ENCODE peak calls at places on chromosomes 4 and X, in six cellular contexts. One of them, this sample, is unnamed.
A peak's percentile ranks its signal among the peaks of the same experiment; 100 is the strongest.

GRCh38 chr4:107666134-107666533 is 53.9 kb downstream of the PAPSS1 start:
- ATAC-seq in GM12878: no peak
- ATAC-seq in K562: no peak
- ATAC-seq in upper lobe of left lung: no peak
- ATAC-seq in HepG2: no peak
- ATAC-seq in heart left ventricle: no peak
- ATAC-seq in this sample: no peak

GRCh38 chrX:13467243-13467642 is 102.2 kb upstream of the EGFL6 start:
- ATAC-seq in K562: no peak
- ATAC-seq in heart left ventricle: no peak
- ATAC-seq in upper lobe of left lung: no peak
- ATAC-seq in HepG2: no peak
- ATAC-seq in GM12878: no peak
- ATAC-seq in this sample: no peak

GRCh38 chr4:32841217-32841616 is 2121.0 kb downstream of the PCDH7 start:
- ATAC-seq in K562: no peak
- ATAC-seq in GM12878: no peak
- ATAC-seq in HepG2: peak; percentile 75
- ATAC-seq in upper lobe of left lung: no peak
- ATAC-seq in heart left ventricle: no peak
- ATAC-seq in this sample: no peak

GRCh38 chr4:108116423-108117168 is 52.1 kb downstream of the LEF1 start:
- ATAC-seq in GM12878: peak; percentile 76
- ATAC-seq in heart left ventricle: no peak
- ATAC-seq in K562: no peak
- ATAC-seq in HepG2: no peak
- ATAC-seq in upper lobe of left lung: no peak
- ATAC-seq in this sample: no peak

GRCh38 chr4:13471400-13471799 is 12.7 kb downstream of the RAB28 start:
- ATAC-seq in GM12878: no peak
- ATAC-seq in upper lobe of left lung: no peak
- ATAC-seq in HepG2: no peak
- ATAC-seq in heart left ventricle: peak; percentile 46
- ATAC-seq in K562: no peak
- ATAC-seq in this sample: no peak

GRCh38 chrX:11103751-11104150 is 7.4 kb upstream of the HCCS start:
- ATAC-seq in heart left ventricle: no peak
- ATAC-seq in K562: no peak
- ATAC-seq in HepG2: no peak
- ATAC-seq in GM12878: peak; percentile 56
- ATAC-seq in upper lobe of left lung: no peak
- ATAC-seq in this sample: no peak

GRCh38 chrX:129930941-129931410 is 25.0 kb downstream of the UTP14A start:
- ATAC-seq in upper lobe of left lung: no peak
- ATAC-seq in HepG2: no peak
- ATAC-seq in GM12878: no peak
- ATAC-seq in K562: no peak
- ATAC-seq in heart left ventricle: no peak
- ATAC-seq in this sample: no peak

GRCh38 chr4:1998296-1998695 is 10.5 kb downstream of the NELFA start:
- ATAC-seq in K562: no peak
- ATAC-seq in heart left ventricle: no peak
- ATAC-seq in upper lobe of left lung: no peak
- ATAC-seq in HepG2: no peak
- ATAC-seq in GM12878: no peak
- ATAC-seq in this sample: no peak

GRCh38 chr4:152258391-152258790 is 277.5 kb downstream of the FBXW7 start:
- ATAC-seq in GM12878: no peak
- ATAC-seq in heart left ventricle: no peak
- ATAC-seq in HepG2: no peak
- ATAC-seq in K562: no peak
- ATAC-seq in upper lobe of left lung: no peak
- ATAC-seq in this sample: no peak

GRCh38 chrX:40007746-40008705 is 89.7 kb downstream of the BCOR start:
- ATAC-seq in HepG2: no peak
- ATAC-seq in heart left ventricle: no peak
- ATAC-seq in upper lobe of left lung: no peak
- ATAC-seq in GM12878: no peak
- ATAC-seq in K562: no peak
- ATAC-seq in this sample: no peak

GRCh38 chrX:40005290-40006011 is 92.3 kb downstream of the BCOR start:
- ATAC-seq in GM12878: peak; percentile 17
- ATAC-seq in upper lobe of left lung: peak; percentile 48
- ATAC-seq in K562: no peak
- ATAC-seq in HepG2: no peak
- ATAC-seq in heart left ventricle: peak; percentile 15
- ATAC-seq in this sample: no peak

GRCh38 chrX:40004916-40005289 is 92.9 kb downstream of the BCOR start:
- ATAC-seq in HepG2: no peak
- ATAC-seq in heart left ventricle: no peak
- ATAC-seq in upper lobe of left lung: no peak
- ATAC-seq in GM12878: no peak
- ATAC-seq in K562: no peak
- ATAC-seq in this sample: no peak

GRCh38 chrX:40007136-40007535 is 90.6 kb downstream of the BCOR start:
- ATAC-seq in heart left ventricle: no peak
- ATAC-seq in HepG2: no peak
- ATAC-seq in upper lobe of left lung: no peak
- ATAC-seq in GM12878: no peak
- ATAC-seq in K562: no peak
- ATAC-seq in this sample: no peak

DNA sequence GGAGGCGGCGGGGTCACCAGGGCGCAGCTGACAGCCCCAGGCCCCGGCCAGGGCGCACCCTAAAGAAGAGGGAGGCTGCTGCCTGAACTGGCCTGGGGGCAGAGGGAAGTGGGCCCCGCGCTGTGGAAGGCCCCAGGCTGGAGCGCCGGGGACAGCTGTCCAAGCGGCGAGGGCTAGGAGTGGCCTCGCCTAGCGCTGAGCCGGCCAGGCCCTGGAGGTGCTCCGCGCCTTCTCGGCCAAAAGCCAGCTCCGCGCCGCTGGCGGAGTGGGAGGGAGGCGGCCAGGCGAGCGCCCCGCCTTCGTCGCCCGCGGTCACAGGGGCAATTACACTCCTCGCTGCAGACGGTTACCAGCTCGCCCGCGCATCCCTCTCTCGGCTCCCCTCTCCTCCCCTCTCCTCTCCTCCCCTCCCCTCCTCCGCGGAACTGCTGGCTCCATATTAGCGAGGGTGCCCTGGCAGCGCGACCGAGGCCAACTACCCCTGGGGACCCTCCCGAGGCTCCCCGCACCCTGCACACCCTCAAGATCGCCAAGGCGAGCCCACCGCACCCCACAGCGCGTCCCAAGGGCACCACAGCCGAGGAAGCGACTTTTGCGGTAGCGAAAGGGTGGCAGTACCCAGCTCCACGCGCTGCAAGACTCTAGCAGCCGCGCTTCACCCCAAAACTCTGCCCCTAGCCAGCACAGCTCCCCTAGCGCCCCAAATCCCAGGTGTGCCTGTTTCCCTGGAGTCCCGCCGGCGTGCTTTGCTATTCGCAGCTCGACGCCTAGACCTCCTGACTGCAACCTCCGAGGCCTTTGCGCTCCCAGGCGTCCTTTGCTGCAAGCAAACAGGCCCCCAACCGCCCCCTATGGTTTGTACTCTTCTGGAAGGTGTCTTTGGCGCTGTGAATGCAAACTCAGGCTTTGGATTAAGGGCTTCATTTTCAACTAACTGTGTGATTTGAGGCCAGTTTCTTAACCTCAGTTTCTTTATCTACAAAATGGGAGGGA is 91.4 kb downstream of the BCOR start:
- ATAC-seq in GM12878: peak; percentile 56
- ATAC-seq in upper lobe of left lung: peak; percentile 86
- ATAC-seq in heart left ventricle: peak; percentile 77
- ATAC-seq in K562: no peak
- ATAC-seq in HepG2: no peak
- ATAC-seq in this sample: peak; percentile 50
- TF ChIP-seq POLR2A in GM12878: no peak
- TF ChIP-seq POLR2A in upper lobe of left lung: no peak
- TF ChIP-seq POLR2A in heart left ventricle: no peak
- TF ChIP-seq POLR2A in K562: no peak
- TF ChIP-seq POLR2A in HepG2: no peak
- TF ChIP-seq POLR2A in this sample: no peak

DNA sequence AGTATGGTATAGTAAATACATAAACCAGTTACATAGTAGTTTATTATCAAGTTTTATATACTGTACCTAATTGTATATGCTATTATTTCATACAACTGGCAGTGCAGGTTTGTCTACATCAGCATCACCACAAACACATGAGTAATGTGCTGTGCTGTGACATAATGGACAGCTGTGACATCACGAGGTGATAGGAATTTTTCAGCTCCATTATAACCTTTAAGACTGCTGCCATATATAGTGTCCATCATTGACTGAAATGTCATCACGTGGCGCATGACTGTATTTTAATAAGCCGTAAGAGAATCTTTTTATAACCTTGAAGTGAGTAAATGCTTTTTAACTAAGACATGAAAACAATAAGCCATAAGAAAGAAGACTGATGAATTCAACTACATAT is 44.8 kb upstream of the ANK2 start:
- ATAC-seq in HepG2: no peak
- ATAC-seq in GM12878: no peak
- ATAC-seq in upper lobe of left lung: no peak
- ATAC-seq in K562: no peak
- ATAC-seq in heart left ventricle: no peak
- ATAC-seq in this sample: no peak
- TF ChIP-seq POLR2A in HepG2: no peak
- TF ChIP-seq POLR2A in GM12878: no peak
- TF ChIP-seq POLR2A in upper lobe of left lung: no peak
- TF ChIP-seq POLR2A in K562: no peak
- TF ChIP-seq POLR2A in heart left ventricle: no peak
- TF ChIP-seq POLR2A in this sample: no peak

GRCh38 chr4:5816101-5816500 is 76.8 kb downstream of the CRMP1 start:
- ATAC-seq in upper lobe of left lung: no peak
- ATAC-seq in HepG2: no peak
- ATAC-seq in GM12878: no peak
- ATAC-seq in K562: no peak
- ATAC-seq in heart left ventricle: no peak
- ATAC-seq in this sample: no peak
- TF ChIP-seq POLR2A in upper lobe of left lung: no peak
- TF ChIP-seq POLR2A in HepG2: no peak
- TF ChIP-seq POLR2A in GM12878: no peak
- TF ChIP-seq POLR2A in K562: no peak
- TF ChIP-seq POLR2A in heart left ventricle: no peak
- TF ChIP-seq POLR2A in this sample: no peak

GRCh38 chrX:154399527-154400368 is 1.6 kb downstream of the RPL10 start:
- ATAC-seq in upper lobe of left lung: no peak
- ATAC-seq in heart left ventricle: no peak
- ATAC-seq in GM12878: no peak
- ATAC-seq in K562: no peak
- ATAC-seq in HepG2: no peak
- ATAC-seq in this sample: no peak

GRCh38 chrX:154403192-154403591 is 5.0 kb downstream of the RPL10 start:
- ATAC-seq in upper lobe of left lung: no peak
- ATAC-seq in heart left ventricle: no peak
- ATAC-seq in GM12878: no peak
- ATAC-seq in K562: no peak
- ATAC-seq in HepG2: peak; percentile 18
- ATAC-seq in this sample: no peak

GRCh38 chrX:154401918-154402621 is 3.9 kb downstream of the RPL10 start:
- ATAC-seq in K562: peak; percentile 3
- ATAC-seq in upper lobe of left lung: no peak
- ATAC-seq in GM12878: no peak
- ATAC-seq in HepG2: peak; percentile 11
- ATAC-seq in heart left ventricle: no peak
- ATAC-seq in this sample: no peak

GRCh38 chrX:154402622-154403127 is 4.5 kb downstream of the RPL10 start:
- ATAC-seq in upper lobe of left lung: no peak
- ATAC-seq in K562: no peak
- ATAC-seq in heart left ventricle: no peak
- ATAC-seq in GM12878: no peak
- ATAC-seq in HepG2: peak; percentile 45
- ATAC-seq in this sample: no peak

DNA sequence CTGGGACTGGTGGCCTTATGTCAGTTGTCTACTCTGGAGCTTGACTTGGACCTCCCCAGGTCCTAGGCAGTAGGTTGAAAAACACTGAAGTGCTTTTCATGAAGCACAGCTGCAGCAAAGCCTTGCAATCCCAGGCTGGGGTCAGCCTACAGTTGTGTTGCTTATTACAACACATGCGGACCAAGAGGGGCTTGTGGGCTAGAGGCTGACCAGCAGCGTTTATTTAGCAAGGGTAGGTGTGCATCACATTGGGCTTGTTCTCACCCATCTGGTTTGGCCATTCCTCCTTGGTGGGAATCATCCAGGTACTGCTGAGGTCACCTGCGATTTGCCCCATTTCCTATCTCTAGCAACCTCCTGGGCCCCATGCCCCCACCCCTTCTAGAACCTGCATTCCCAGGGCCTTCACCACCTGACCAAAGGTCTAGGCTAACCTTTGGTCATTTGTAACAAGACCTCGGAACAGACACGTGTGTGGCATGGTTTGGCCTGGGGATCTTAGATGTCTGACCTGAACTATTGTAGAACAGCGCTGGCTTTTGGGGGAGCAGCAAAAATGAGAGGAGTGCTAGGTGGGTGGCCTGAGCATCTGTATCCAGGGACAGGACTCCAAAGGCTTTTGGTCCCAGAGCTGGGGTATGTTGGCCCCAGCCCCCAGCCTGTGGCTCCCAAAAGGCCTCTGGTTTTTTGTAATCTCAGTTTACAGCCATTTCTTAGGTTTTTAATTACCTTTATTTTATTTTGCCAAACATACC is 3.0 kb downstream of the RPL10 start:
- ATAC-seq in upper lobe of left lung: no peak
- ATAC-seq in GM12878: peak; percentile 1
- ATAC-seq in HepG2: peak; percentile 42
- ATAC-seq in K562: peak; percentile 55
- ATAC-seq in heart left ventricle: no peak
- ATAC-seq in this sample: no peak
- TF ChIP-seq POLR2A in upper lobe of left lung: no peak
- TF ChIP-seq POLR2A in GM12878: peak; percentile 90
- TF ChIP-seq POLR2A in HepG2: no peak
- TF ChIP-seq POLR2A in K562: peak; percentile 96
- TF ChIP-seq POLR2A in heart left ventricle: no peak
- TF ChIP-seq POLR2A in this sample: peak; percentile 35

DNA sequence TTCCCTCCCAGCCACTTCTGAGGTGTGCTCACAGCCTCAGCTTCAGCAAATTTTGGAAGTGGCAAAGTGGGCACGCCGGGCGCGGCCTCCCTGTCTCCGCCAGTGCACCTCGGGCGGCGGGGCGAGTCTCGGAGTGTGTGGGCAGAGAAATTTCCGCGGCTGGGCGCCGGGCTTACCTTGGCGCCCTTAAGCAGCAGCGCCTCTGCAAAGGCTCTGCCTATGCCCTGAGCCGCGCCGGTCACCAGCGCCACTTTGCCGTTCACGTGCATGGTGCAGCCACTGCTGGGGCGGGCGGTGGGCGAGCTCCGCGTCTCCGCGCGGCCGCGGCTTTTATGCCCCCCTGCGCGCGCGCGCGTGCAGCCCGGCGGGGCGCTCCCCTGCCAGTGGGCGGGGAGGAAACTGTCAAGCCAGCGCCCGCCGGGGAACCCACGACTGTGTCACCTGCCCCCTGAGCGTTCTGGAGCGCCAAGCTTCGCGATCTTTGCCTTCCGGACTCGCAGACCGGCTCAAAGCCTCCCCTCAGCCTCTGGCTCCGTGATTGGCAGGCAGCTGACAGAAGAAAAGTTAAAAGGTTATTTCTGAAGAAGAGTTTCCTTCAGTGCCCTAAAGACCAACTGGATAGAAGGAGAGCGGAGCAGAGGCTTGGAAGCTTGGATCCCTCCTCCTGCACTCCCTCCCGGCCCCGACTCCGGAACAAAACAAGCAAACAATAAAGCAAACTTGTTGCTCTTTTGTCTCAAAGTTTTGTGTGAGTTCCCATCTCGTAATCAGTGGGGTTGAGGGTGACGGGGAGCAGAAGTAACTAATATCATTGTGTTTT is at the start of gene HPGD:
- ATAC-seq in HepG2: peak; percentile 94
- ATAC-seq in K562: peak; percentile 88
- ATAC-seq in heart left ventricle: peak; percentile 88
- ATAC-seq in GM12878: peak; percentile 88
- ATAC-seq in upper lobe of left lung: peak; percentile 88
- ATAC-seq in this sample: peak; percentile 67
- TF ChIP-seq POLR2A in HepG2: no peak
- TF ChIP-seq POLR2A in K562: no peak
- TF ChIP-seq POLR2A in heart left ventricle: no peak
- TF ChIP-seq POLR2A in GM12878: no peak
- TF ChIP-seq POLR2A in upper lobe of left lung: no peak
- TF ChIP-seq POLR2A in this sample: peak; percentile 72